ENCODE peak calls at places on chromosomes 2 and 18, in nine cellular contexts. X, Q, E, M, L, C, Z, U and V are unnamed samples. For H3K36me3 and H3K27me3, the result is how much of the 10 kb centered on the place peaks cover.

GRCh38 chr2:174888646-174889271 is 116.4 kb downstream of the CHN1 start:
- DNase-seq in X (no peak), Q (no peak), E (no peak), M (no peak), L (no peak), C (no peak), Z (no peak), U (no peak), V (no peak)

GRCh38 chr18:63207154-63207790 is 112.3 kb downstream of the BCL2 start:
- DNase-seq in X (no peak), Q (no peak), E (no peak), M (no peak), L (no peak), C (no peak), Z (no peak), U (no peak), V (no peak)

GRCh38 chr2:96204836-96205235 is 3.8 kb downstream of the STARD7 start:
- DNase-seq in X (no peak), Q (no peak), E (no peak), M (no peak), L (no peak), C (no peak), Z (no peak), U (no peak), V (no peak)

GRCh38 chr2:164565345-164565744 is 55.9 kb downstream of the GRB14 start:
- DNase-seq in X (no peak), Q (no peak), E (no peak), M (no peak), L (no peak), C (no peak), Z (no peak), U (no peak), V (no peak)

GRCh38 chr18:34600118-34600517 is 110.0 kb upstream of the DTNA start:
- DNase-seq in X (no peak), Q (no peak), E (peak), M (no peak), L (no peak), C (no peak), Z (peak), U (no peak), V (no peak)

GRCh38 chr2:26011990-26012856 is 21.7 kb upstream of the RAB10 start:
- DNase-seq in X (peak), Q (peak), E (peak), M (peak), L (no peak), C (no peak), Z (peak), U (peak), V (no peak)

GRCh38 chr2:156800065-156800556 is 363.9 kb downstream of the GPD2 start:
- DNase-seq in X (no peak), Q (no peak), E (no peak), M (no peak), L (no peak), C (no peak), Z (no peak), U (no peak), V (no peak)

GRCh38 chr2:17309741-17310339 is 208.4 kb downstream of the RAD51AP2 start:
- DNase-seq in X (no peak), Q (peak), E (peak), M (peak), L (no peak), C (no peak), Z (peak), U (no peak), V (no peak)

GRCh38 chr2:174327958-174328308 is 6.8 kb upstream of the SP9 start:
- DNase-seq in X (no peak), Q (no peak), E (no peak), M (no peak), L (no peak), C (no peak), Z (peak), U (no peak), V (no peak)

GRCh38 chr2:158094487-158095092 is 7.1 kb upstream of the UPP2 start:
- DNase-seq in X (no peak), Q (no peak), E (no peak), M (no peak), L (no peak), C (no peak), Z (no peak), U (no peak), V (no peak)

GRCh38 chr2:120398051-120398960 is 52.4 kb downstream of the INHBB start:
- DNase-seq in X (no peak), Q (peak), E (peak), M (no peak), L (no peak), C (no peak), Z (peak), U (no peak), V (peak)

GRCh38 chr2:155310589-155310988 is 612.1 kb downstream of the KCNJ3 start:
- DNase-seq in X (no peak), Q (no peak), E (peak), M (no peak), L (no peak), C (no peak), Z (peak), U (no peak), V (no peak)

GRCh38 chr2:58235988-58236387 is 5.1 kb downstream of the FANCL start:
- DNase-seq in X (no peak), Q (no peak), E (no peak), M (no peak), L (no peak), C (no peak), Z (no peak), U (no peak), V (no peak)

GRCh38 chr2:58237741-58238140 is 3.4 kb downstream of the FANCL start:
- DNase-seq in X (no peak), Q (no peak), E (no peak), M (no peak), L (no peak), C (no peak), Z (no peak), U (no peak), V (no peak)

GRCh38 chr2:58240595-58240937 is 559 bp downstream of the FANCL start:
- DNase-seq in X (no peak), Q (no peak), E (peak), M (no peak), L (no peak), C (no peak), Z (no peak), U (no peak), V (no peak)

GRCh38 chr2:58239243-58239642 is 1.9 kb downstream of the FANCL start:
- DNase-seq in X (no peak), Q (no peak), E (no peak), M (no peak), L (no peak), C (no peak), Z (no peak), U (no peak), V (no peak)

DNA sequence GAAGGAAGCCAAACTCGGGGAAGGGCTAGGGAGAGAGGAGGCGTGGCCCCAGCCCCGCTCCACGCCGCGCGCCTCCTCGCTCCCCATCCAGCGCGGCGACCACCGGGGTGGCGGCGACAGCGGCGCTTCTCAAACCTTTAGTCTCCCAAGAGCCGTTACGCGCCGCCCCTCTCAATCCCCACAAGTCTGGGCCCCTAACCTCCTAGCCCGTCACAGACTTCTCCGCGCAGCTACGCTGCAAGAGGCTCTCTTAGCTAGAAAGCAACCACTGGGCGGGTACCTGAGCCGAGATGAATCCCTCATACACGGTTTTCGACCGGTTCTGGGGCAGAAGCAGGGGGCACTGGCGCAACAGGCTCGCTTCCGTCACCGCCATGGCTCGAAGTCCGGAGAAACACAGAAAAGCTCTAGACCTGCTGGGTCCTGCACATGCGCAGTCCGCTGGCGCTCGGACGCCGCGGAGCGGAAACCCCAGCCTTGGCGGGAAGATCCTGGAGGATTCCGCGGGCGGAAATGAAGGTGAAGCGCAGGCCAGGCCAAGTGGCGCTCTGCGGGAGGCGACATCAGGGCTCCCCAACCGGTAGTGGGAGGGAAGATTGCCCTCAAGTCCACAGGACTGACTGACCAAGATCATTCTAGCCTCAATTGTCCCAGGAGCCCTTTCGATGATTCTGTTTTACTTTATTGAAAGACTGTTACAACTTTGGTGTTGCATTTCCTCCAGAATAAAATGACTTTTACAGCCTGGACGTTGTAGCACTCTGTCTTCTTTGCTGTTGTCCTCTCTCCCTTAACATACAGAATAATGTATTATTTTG is at the start of gene FANCL:
- DNase-seq in X (peak), Q (peak), E (peak), M (peak), L (peak), C (peak), Z (peak), U (peak), V (peak)
- H3K4me3 ChIP-seq in X (peak), Q (peak), E (peak), M (peak), L (peak), C (peak), Z (peak), U (peak), V (peak)

GRCh38 chr2:230872968-230873669 is 8.4 kb downstream of the ITM2C start:
- DNase-seq in X (no peak), Q (no peak), E (no peak), M (no peak), L (no peak), C (no peak), Z (no peak), U (no peak), V (no peak)
- H3K36me3 ChIP-seq in X (under half), Q (under half), E (under half), M (under half), L (under half), C (under half), Z (under half), U (under half), V (under half)

DNA sequence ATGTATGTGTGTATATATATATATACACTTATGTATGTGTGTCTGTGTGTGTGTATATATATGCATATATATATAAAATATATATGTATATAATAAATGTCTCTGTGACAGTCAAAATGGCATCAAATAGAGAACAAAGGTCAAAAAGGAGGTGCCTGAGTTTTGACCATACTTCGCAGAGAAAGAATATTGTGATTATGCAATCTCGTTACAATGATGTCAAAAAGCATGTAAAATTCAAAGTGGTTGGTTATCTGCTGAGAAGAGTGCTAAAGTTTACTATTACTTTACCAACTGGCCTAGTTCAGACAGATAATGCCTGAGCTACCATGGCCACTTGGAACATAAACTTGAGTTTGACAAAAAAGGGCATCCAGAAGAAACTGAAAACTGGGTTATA is 375.0 kb downstream of the NBAS start:
- DNase-seq in X (no peak), Q (no peak), E (no peak), M (no peak), L (no peak), C (no peak), Z (no peak), U (no peak), V (no peak)
- H3K27me3 ChIP-seq in X (under half), Q (under half), E (under half), M (under half), L (under half), C (under half), Z (under half), U (under half), V (under half)

GRCh38 chr2:196284033-196284844 is 112.9 kb upstream of the STK17B start:
- DNase-seq in X (no peak), Q (no peak), E (no peak), M (no peak), L (no peak), C (no peak), Z (peak), U (no peak), V (no peak)
- H3K4me3 ChIP-seq in X (no peak), Q (no peak), E (no peak), M (no peak), L (no peak), C (no peak), Z (peak), U (no peak), V (no peak)

DNA sequence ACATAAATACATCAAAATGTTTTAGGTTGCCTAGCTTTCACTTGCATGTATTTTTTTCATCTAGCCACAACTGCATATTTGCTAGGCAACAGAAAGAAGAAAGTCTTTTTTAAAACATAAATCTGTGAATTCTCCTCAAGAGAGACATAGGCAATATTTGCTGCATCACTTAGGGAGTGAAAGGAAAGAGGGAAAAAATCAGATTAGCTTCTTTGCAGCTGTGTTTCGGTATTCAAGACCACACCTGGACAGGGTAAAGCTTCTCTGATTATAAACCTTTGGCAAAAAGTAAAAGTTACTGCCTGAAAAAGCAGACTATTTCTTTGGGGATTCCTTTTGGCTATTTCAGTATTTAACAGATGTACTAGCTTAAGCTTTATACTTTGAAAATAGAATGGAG is 280.9 kb upstream of the ZSWIM2 start:
- DNase-seq in X (no peak), Q (no peak), E (no peak), M (no peak), L (no peak), C (no peak), Z (no peak), U (no peak), V (no peak)
- H3K36me3 ChIP-seq in X (under half), Q (under half), E (under half), M (under half), L (under half), C (under half), Z (under half), U (under half), V (under half)

GRCh38 chr18:11672846-11673454 is 16.1 kb upstream of the GNAL start:
- DNase-seq in X (no peak), Q (no peak), E (no peak), M (no peak), L (no peak), C (no peak), Z (no peak), U (no peak), V (no peak)

GRCh38 chr18:11672198-11672597 is 16.9 kb upstream of the GNAL start:
- DNase-seq in X (no peak), Q (no peak), E (no peak), M (no peak), L (no peak), C (no peak), Z (no peak), U (no peak), V (no peak)

GRCh38 chr18:11676386-11676785 is 12.7 kb upstream of the GNAL start:
- DNase-seq in X (no peak), Q (no peak), E (no peak), M (no peak), L (no peak), C (no peak), Z (no peak), U (no peak), V (no peak)

GRCh38 chr18:11673560-11673959 is 15.5 kb upstream of the GNAL start:
- DNase-seq in X (no peak), Q (no peak), E (no peak), M (no peak), L (no peak), C (no peak), Z (no peak), U (no peak), V (no peak)

GRCh38 chr18:11674119-11674518 is 14.9 kb upstream of the GNAL start:
- DNase-seq in X (no peak), Q (no peak), E (no peak), M (no peak), L (no peak), C (no peak), Z (no peak), U (no peak), V (no peak)
- H3K27me3 ChIP-seq in X (under half), Q (under half), E (under half), M (under half), L (under half), C (under half), Z (under half), U (under half), V (under half)

GRCh38 chr2:160063266-160063665 is 851 bp upstream of the PLA2R1 start:
- DNase-seq in X (no peak), Q (no peak), E (peak), M (no peak), L (no peak), C (no peak), Z (peak), U (no peak), V (no peak)

GRCh38 chr2:160061533-160062282 is 707 bp downstream of the PLA2R1 start:
- DNase-seq in X (no peak), Q (no peak), E (peak), M (no peak), L (peak), C (no peak), Z (peak), U (no peak), V (no peak)

GRCh38 chr2:160063895-160064577 is 1.6 kb upstream of the PLA2R1 start:
- DNase-seq in X (no peak), Q (no peak), E (no peak), M (no peak), L (no peak), C (no peak), Z (no peak), U (no peak), V (no peak)

GRCh38 chr2:160060297-160060696 is 2.1 kb downstream of the PLA2R1 start:
- DNase-seq in X (no peak), Q (no peak), E (no peak), M (no peak), L (no peak), C (no peak), Z (no peak), U (no peak), V (no peak)

DNA sequence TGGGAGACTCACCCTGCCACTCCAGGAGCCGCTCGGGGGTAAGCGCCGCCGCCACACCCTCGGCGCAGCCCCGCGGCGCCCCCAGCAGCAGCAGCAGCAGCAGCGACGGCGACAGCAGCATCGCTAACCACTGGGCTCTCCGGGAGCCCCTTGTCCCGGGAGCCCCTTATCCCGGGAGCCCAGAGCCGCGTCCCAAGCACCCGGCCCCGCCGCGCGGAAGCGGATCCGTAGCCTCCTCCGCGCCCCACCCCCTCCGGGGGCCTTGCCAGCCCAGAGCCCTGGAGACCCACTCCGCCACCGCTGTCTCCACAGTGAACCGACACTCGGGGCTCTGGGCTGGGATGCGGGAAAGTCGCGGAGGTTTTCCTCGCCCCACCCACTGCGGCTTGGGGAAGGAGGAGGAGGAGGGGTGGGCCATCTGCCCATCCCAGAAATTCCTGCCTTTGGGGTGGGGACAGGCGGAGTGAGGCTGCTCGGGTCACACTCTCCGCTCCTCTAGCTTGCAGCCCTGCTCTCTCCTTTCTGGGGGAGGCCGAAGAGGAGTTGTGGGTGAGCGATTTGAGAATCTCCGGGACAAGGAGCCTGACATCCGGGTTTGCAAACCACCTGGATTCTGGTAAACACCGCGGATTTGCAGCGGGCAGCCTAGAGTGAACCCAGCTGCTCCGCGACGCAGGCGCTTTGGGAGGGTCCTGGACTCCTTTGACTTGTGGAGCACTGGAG is at the start of gene PLA2R1:
- DNase-seq in X (no peak), Q (peak), E (peak), M (peak), L (peak), C (peak), Z (peak), U (no peak), V (no peak)
- H3K4me3 ChIP-seq in X (peak), Q (peak), E (peak), M (peak), L (peak), C (peak), Z (peak), U (peak), V (peak)

DNA sequence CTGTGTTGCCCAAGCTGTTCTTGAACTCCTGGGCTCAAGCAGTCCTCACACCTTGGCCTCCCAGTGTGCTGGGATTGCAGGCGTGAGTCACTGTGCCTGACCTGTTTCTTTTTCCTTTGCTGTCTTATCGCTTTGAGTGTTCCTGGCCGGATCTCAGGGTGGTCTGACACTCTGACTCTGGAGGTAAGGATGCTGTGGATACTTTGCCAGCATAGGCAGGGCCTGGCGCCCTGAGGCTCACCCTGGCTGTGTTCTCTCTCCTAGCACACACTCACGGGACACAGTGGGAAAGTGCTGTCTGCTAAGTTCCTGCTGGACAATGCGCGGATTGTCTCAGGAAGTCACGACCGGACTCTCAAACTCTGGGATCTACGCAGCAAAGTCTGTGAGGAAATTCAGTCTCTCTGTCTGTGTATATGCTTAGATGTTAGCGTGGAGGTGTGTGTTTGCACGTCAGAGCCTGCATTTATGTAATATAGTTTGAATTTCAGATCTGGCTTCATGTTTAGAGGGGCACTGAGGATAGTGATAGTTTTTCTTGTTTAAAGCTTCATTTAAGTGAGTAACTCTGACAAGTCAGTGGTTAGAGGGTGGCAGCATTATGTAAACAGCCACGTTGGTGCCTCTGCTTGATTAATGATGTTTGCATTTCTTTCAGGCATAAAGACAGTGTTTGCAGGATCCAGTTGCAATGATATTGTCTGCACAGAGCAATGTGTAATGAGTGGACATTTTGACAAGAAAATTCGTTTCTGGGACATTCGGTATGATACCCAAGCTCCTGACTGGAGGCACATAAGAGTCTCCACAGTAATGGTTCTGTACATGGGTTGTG is 17.8 kb upstream of the SAG start:
- DNase-seq in X (no peak), Q (no peak), E (no peak), M (peak), L (no peak), C (no peak), Z (no peak), U (no peak), V (no peak)
- H3K36me3 ChIP-seq in X (half or more), Q (half or more), E (under half), M (under half), L (under half), C (half or more), Z (under half), U (half or more), V (under half)